ENCODE peak calls at places on chromosome 15, in four cellular contexts. U, A, F and Q are unnamed samples.

GRCh38 chr15:98154863-98155262 is 194.4 kb downstream of the ARRDC4 start:
- DNase-seq in F (no peak), U (no peak), A (peak; percentile 27), Q (peak; percentile 98)

GRCh38 chr15:57747206-57747605 is 40.7 kb downstream of the POLR2M start:
- DNase-seq in F (no peak), U (no peak), A (no peak), Q (peak; percentile 13)

GRCh38 chr15:62324382-62324781 is 159.3 kb upstream of the C2CD4B start:
- DNase-seq in A (no peak), F (no peak), U (no peak), Q (no peak)

GRCh38 chr15:88874275-88874674 is 21.1 kb downstream of the HAPLN3 start:
- DNase-seq in A (no peak), F (no peak), U (no peak), Q (no peak)

GRCh38 chr15:70519616-70520015 is 243.7 kb downstream of the UACA start:
- DNase-seq in A (no peak), F (no peak), U (no peak), Q (no peak)

GRCh38 chr15:25683911-25684310 is 179.2 kb downstream of the ATP10A start:
- DNase-seq in A (no peak), U (no peak), F (no peak), Q (no peak)

GRCh38 chr15:63490345-63491034 is 13.9 kb upstream of the USP3 start:
- DNase-seq in F (peak; percentile 89), A (no peak), U (no peak), Q (no peak)

GRCh38 chr15:99167201-99167600 is 62.3 kb downstream of the SYNM start:
- DNase-seq in A (no peak), U (no peak), F (no peak), Q (no peak)

GRCh38 chr15:60708684-60709083 is 229.7 kb upstream of the ICE2 start:
- DNase-seq in A (peak; percentile 95), U (no peak), F (no peak), Q (no peak)

GRCh38 chr15:31024330-31024729 is 32.9 kb upstream of the MTMR10 start:
- DNase-seq in U (no peak), F (no peak), A (peak; percentile 53), Q (peak; percentile 92)

GRCh38 chr15:77572186-77572585 is 60.5 kb downstream of the LINGO1 start:
- DNase-seq in F (no peak), A (no peak), U (no peak), Q (no peak)

GRCh38 chr15:57784081-57784488 is 77.6 kb downstream of the POLR2M start:
- DNase-seq in F (no peak), U (no peak), A (peak; percentile 10), Q (peak; percentile 75)

GRCh38 chr15:64146885-64147681 is 4.4 kb upstream of the SNX22 start:
- DNase-seq in F (no peak), U (no peak), A (no peak), Q (no peak)

GRCh38 chr15:85649372-85649771 is 145.4 kb downstream of the KLHL25 start:
- DNase-seq in A (peak; percentile 95), U (no peak), F (no peak), Q (peak; percentile 43)

GRCh38 chr15:62254137-62254934 is 89.3 kb upstream of the C2CD4B start:
- DNase-seq in A (peak; percentile 39), F (peak; percentile 61), U (peak; percentile 13), Q (peak; percentile 67)

GRCh38 chr15:73881539-73882320 is 8.4 kb downstream of the TBC1D21 start:
- DNase-seq in U (no peak), A (no peak), F (no peak), Q (no peak)

GRCh38 chr15:39140060-39140604 is 440.7 kb upstream of the THBS1 start:
- DNase-seq in F (no peak), A (peak; percentile 98), U (no peak), Q (peak; percentile 70)

GRCh38 chr15:60840703-60841411 is 361.9 kb upstream of the ICE2 start:
- DNase-seq in U (no peak), A (no peak), F (no peak), Q (no peak)

GRCh38 chr15:70245932-70246622 is 148.4 kb upstream of the TLE3 start:
- DNase-seq in A (peak; percentile 57), U (no peak), F (no peak), Q (peak; percentile 60)

GRCh38 chr15:64356443-64357040 is 569 bp upstream of the CSNK1G1 start:
- DNase-seq in F (peak; percentile 86), A (peak; percentile 95), U (no peak), Q (peak; percentile 81)

GRCh38 chr15:90191795-90192494 is 9.2 kb upstream of the SEMA4B start:
- DNase-seq in F (peak; percentile 96), U (no peak), A (no peak), Q (peak; percentile 72)

GRCh38 chr15:67833504-67834248 is 6.2 kb downstream of the RNU6-1 start:
- DNase-seq in U (no peak), F (no peak), A (peak; percentile 50), Q (peak; percentile 46)